ENCODE peak calls at places on chromosomes 6 and 20, in five cellular contexts. S is Karpas-422, N is BJ, C is mucosa of descending colon, J is Peyer's patch. F is an unnamed sample. For H3K36me3, the result is how much of the 10 kb centered on the place peaks cover.

GRCh38 chr20:46990017-46990810 is 95.6 kb downstream of the EYA2 start:
- DNase-seq in N (no peak), C (no peak), S (peak), J (no peak), F (no peak)

GRCh38 chr6:33632603-33633039 is 11.5 kb downstream of the ITPR3 start:
- DNase-seq in C (peak), N (no peak), S (peak), J (peak), F (no peak)

GRCh38 chr6:166435574-166435973 is 52.8 kb upstream of the MPC1 start:
- DNase-seq in J (no peak), N (no peak), C (no peak), S (no peak), F (no peak)

GRCh38 chr6:132623446-132623845 is 629 bp downstream of the TAAR2 start:
- DNase-seq in N (no peak), S (no peak), C (no peak), J (no peak), F (no peak)

GRCh38 chr6:123127807-123128206 is 131.8 kb downstream of the CLVS2 start:
- DNase-seq in S (no peak), N (no peak), C (no peak), J (no peak), F (no peak)

GRCh38 chr6:127366281-127367022 is 23.0 kb upstream of the ECHDC1 start:
- DNase-seq in C (no peak), S (no peak), J (no peak), N (peak), F (peak)

GRCh38 chr6:116387374-116387773 is 16.6 kb downstream of the DSE start:
- DNase-seq in C (no peak), N (no peak), J (no peak), S (no peak), F (no peak)

GRCh38 chr6:53625315-53625714 is 40.2 kb downstream of the KLHL31 start:
- DNase-seq in S (no peak), N (no peak), C (no peak), J (no peak), F (no peak)

GRCh38 chr20:62652051-62652893 is 10.0 kb downstream of the SLCO4A1 start:
- DNase-seq in N (peak), S (no peak), C (peak), J (peak), F (peak)

GRCh38 chr20:44646023-44646640 is 5.4 kb downstream of the ADA start:
- DNase-seq in C (no peak), S (peak), N (no peak), J (no peak), F (no peak)

GRCh38 chr6:53623497-53623896 is 42.1 kb downstream of the KLHL31 start:
- DNase-seq in J (no peak), C (no peak), S (no peak), N (peak), F (no peak)

GRCh38 chr6:34774967-34775366 is 16.9 kb upstream of the BLTP3A start:
- DNase-seq in N (no peak), S (no peak), C (no peak), J (no peak), F (no peak)

GRCh38 chr6:34773906-34774305 is 16.6 kb downstream of the SNRPC start:
- DNase-seq in N (no peak), S (no peak), J (no peak), C (no peak), F (no peak)

GRCh38 chr6:34768148-34768547 is 10.8 kb downstream of the SNRPC start:
- DNase-seq in C (no peak), N (no peak), S (no peak), J (no peak), F (no peak)

GRCh38 chr6:34772940-34773339 is 15.6 kb downstream of the SNRPC start:
- DNase-seq in C (no peak), S (no peak), J (no peak), N (no peak), F (no peak)

DNA sequence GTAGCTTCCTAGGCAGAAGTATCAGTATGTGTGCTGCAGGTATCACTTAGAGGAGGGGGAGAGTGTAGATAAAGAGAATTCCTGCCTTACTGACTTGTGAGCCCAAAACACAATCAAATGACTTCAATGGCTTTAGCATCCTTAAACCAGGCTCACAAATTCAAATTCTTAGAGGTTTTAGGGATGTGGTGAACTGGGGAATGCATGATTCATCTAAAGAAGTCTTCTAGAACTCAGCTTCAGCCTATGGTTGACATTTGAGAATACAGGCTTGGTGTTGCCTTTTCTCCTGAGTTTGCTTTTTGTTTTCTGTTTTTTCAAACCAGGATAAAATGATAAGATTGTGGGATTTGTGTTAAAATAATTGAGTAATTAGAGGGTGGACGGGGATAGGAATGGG is 14.4 kb downstream of the SNRPC start:
- DNase-seq in C (no peak), J (no peak), N (peak), S (no peak), F (no peak)
- H3K36me3 ChIP-seq in C (under half), J (half or more), N (under half), S (under half), F (under half)

GRCh38 chr20:58906111-58906510 is 53.6 kb downstream of the GNAS start:
- DNase-seq in N (no peak), J (no peak), C (no peak), S (no peak), F (no peak)
- H3K36me3 ChIP-seq in N (under half), J (half or more), C (under half), S (half or more), F (under half)

DNA sequence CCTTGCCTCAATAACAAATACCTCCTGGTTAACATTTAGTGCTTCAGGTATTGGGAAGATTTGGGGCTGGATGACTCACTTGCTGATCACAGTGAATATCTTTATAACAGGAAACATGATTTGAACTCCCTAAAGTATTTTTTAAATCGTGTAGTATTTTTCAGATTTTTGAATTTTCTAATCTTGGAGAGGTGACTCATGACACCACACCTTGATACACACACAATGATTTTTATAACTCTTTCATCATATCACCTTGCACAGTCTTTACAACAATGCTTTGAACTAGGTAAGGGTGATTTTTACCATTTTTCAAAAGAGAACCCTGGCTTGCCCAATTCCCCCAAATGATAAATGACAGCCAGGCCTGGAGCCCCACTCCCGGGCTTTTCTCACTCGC is 273.5 kb downstream of the UST start:
- DNase-seq in C (no peak), J (no peak), N (no peak), S (no peak), F (no peak)
- H3K36me3 ChIP-seq in C (under half), J (under half), N (under half), S (under half), F (under half)

DNA sequence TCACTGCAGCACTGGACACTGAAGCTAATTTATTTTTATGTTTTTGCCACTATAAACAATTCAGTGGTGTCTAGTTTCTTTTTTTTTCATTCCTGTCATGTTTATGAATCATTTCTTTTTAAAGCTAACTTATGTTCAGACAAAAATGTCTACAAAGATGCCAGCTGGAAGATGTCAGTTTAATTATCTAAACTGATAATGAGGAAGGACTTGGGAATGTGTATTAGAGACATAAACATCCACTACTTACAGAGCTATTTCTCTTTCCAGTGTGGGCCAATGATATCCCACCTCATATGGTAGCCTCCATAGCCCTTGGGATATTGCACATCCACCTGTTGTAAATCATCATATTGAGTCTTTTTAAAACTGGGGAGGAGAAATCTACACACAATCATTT is 132.1 kb upstream of the FAM184A start:
- DNase-seq in J (no peak), N (no peak), S (no peak), C (no peak), F (no peak)
- H3K36me3 ChIP-seq in J (under half), N (under half), S (under half), C (under half), F (under half)

DNA sequence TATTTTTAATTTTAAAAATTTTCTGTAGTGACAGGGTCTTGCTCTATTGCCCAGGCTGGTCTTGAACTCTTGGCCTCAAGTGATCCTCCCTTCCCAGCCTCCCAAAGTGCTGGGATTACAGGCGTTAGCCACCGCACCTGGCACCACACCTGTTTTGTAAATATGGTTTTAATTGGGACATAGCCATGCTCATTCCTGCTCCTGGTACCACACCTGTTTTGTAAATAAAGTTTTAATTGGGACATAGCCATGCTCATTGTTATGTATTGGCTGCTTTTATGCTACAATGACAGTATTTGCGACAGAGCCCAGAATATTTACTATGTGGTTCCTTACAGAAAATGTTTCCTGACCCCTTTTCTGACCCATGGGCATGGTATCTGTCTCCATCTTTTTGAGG is 22.3 kb downstream of the KDM1B start:
- DNase-seq in N (no peak), S (no peak), J (no peak), C (no peak), F (no peak)
- H3K36me3 ChIP-seq in N (under half), S (under half), J (under half), C (under half), F (under half)

GRCh38 chr20:3276400-3277015 is 37.5 kb upstream of the SLC4A11 start:
- DNase-seq in S (peak), J (no peak), C (no peak), N (no peak), F (no peak)

GRCh38 chr20:3275064-3275935 is 36.3 kb upstream of the SLC4A11 start:
- DNase-seq in J (no peak), N (no peak), S (no peak), C (no peak), F (no peak)

GRCh38 chr20:3275966-3276365 is 37.0 kb upstream of the SLC4A11 start:
- DNase-seq in J (no peak), C (no peak), N (no peak), S (no peak), F (no peak)

GRCh38 chr20:3281437-3281836 is 42.4 kb upstream of the SLC4A11 start:
- DNase-seq in C (no peak), S (no peak), J (no peak), N (no peak), F (no peak)

GRCh38 chr20:3277686-3278465 is 38.9 kb upstream of the SLC4A11 start:
- DNase-seq in S (no peak), J (no peak), N (no peak), C (no peak), F (no peak)
- H3K36me3 ChIP-seq in S (under half), J (half or more), N (under half), C (under half), F (under half)

F was measured in keratinocyte.